ENCODE peak calls at places on chromosomes 3 and 15, in six cellular contexts. W is esophagus muscularis mucosa, X is IMR-90, C is upper lobe of right lung, V is spleen, O is PC-3. E is an unnamed sample. For H3K4me1, the result is how much of the 10 kb centered on the place peaks cover.

GRCh38 chr3:104632521-104632920 is 734.2 kb upstream of the ALCAM start:
- DNase-seq in V (no peak), C (no peak), W (no peak), X (no peak), O (no peak), E (no peak)

GRCh38 chr3:48599509-48600285 is 4.6 kb upstream of the COL7A1 start:
- DNase-seq in X (no peak), W (no peak), V (no peak), O (no peak), C (no peak), E (peak)

GRCh38 chr15:48794697-48795134 is 16.2 kb downstream of the CEP152 start:
- DNase-seq in V (no peak), X (peak), W (no peak), C (no peak), O (peak), E (no peak)

GRCh38 chr15:43410572-43411214 is 39.8 kb downstream of the TUBGCP4 start:
- DNase-seq in X (peak), W (no peak), O (no peak), C (no peak), V (no peak), E (no peak)

GRCh38 chr3:121793078-121793477 is 41.8 kb downstream of the IQCB1 start:
- DNase-seq in C (no peak), W (no peak), O (no peak), X (no peak), V (no peak), E (no peak)

GRCh38 chr15:61084944-61085367 is 144.1 kb downstream of the RORA start:
- DNase-seq in C (no peak), V (no peak), W (no peak), X (no peak), O (no peak), E (no peak)

GRCh38 chr3:47780727-47781325 is 867 bp downstream of the SMARCC1 start:
- DNase-seq in V (no peak), C (no peak), W (no peak), O (peak), X (peak), E (no peak)

GRCh38 chr15:60993008-60993407 is 236.1 kb downstream of the RORA start:
- DNase-seq in W (no peak), O (no peak), V (no peak), X (peak), C (no peak), E (no peak)

GRCh38 chr3:55818485-55818884 is 331.4 kb upstream of the WNT5A start:
- DNase-seq in W (no peak), X (peak), C (no peak), V (no peak), O (peak), E (no peak)

GRCh38 chr3:161413127-161413854 is 42.0 kb upstream of the SPTSSB start:
- DNase-seq in W (no peak), C (no peak), O (peak), V (no peak), X (peak), E (peak)

GRCh38 chr15:48634934-48635333 is 10.6 kb downstream of the FBN1 start:
- DNase-seq in W (no peak), X (peak), V (no peak), O (peak), C (no peak), E (no peak)

GRCh38 chr3:95705786-95706418 is 1108.5 kb upstream of the EPHA6 start:
- DNase-seq in O (no peak), X (no peak), C (no peak), V (no peak), W (no peak), E (no peak)

GRCh38 chr3:58095471-58096145 is 87.4 kb downstream of the FLNB start:
- DNase-seq in O (no peak), X (no peak), W (no peak), V (no peak), C (no peak), E (no peak)

GRCh38 chr15:31405200-31405929 is 78.7 kb downstream of the KLF13 start:
- DNase-seq in C (no peak), W (no peak), X (peak), V (no peak), O (peak), E (no peak)

GRCh38 chr3:196793224-196793623 is 53.6 kb downstream of the PAK2 start:
- DNase-seq in C (no peak), X (peak), W (no peak), O (peak), V (no peak), E (no peak)

GRCh38 chr3:191802671-191803070 is 341.7 kb downstream of the PYDC2 start:
- DNase-seq in W (no peak), V (no peak), C (no peak), O (no peak), X (no peak), E (no peak)

GRCh38 chr3:77081240-77081661 is 41.4 kb downstream of the ROBO2 start:
- DNase-seq in V (no peak), C (no peak), X (peak), W (no peak), O (peak), E (no peak)

GRCh38 chr15:23857028-23857641 is 170.0 kb upstream of the NDN start:
- DNase-seq in O (peak), X (peak), C (no peak), W (no peak), V (no peak), E (no peak)

GRCh38 chr3:9169326-9169725 is 80.1 kb downstream of the SRGAP3 start:
- DNase-seq in X (no peak), C (no peak), W (no peak), O (no peak), V (no peak), E (no peak)

GRCh38 chr3:185820973-185821758 is 3.7 kb downstream of the IGF2BP2 start:
- DNase-seq in O (peak), V (no peak), X (peak), C (no peak), W (no peak), E (no peak)

GRCh38 chr3:53821631-53822068 is 24.6 kb downstream of the CHDH start:
- DNase-seq in V (no peak), W (no peak), O (peak), X (peak), C (no peak), E (peak)

GRCh38 chr3:113783463-113783862 is 36.6 kb downstream of the ATP6V1A start:
- DNase-seq in C (no peak), W (no peak), X (peak), O (no peak), V (no peak), E (no peak)

GRCh38 chr3:146493761-146494160 is 24.4 kb upstream of the PLSCR2 start:
- DNase-seq in C (no peak), X (peak), V (no peak), O (no peak), W (no peak), E (no peak)

GRCh38 chr15:73081321-73081958 is 29.2 kb downstream of the NEO1 start:
- DNase-seq in C (no peak), V (no peak), O (peak), W (no peak), X (peak), E (peak)

GRCh38 chr3:138338816-138339215 is 9.2 kb upstream of the NME9 start:
- DNase-seq in X (no peak), C (no peak), O (no peak), V (no peak), W (no peak), E (peak)

GRCh38 chr3:185688808-185689207 is 102.7 kb downstream of the SENP2 start:
- DNase-seq in C (no peak), V (no peak), X (peak), O (peak), W (no peak), E (peak)

GRCh38 chr15:22980189-22981136 is at the start of gene CYFIP1:
- DNase-seq in O (peak), C (peak), X (peak), W (no peak), V (peak), E (peak)

GRCh38 chr3:194204036-194204792 is 68.3 kb downstream of the HES1 start:
- DNase-seq in C (peak), X (no peak), W (no peak), O (peak), V (no peak), E (no peak)

GRCh38 chr15:42191610-42192346 is 16.3 kb downstream of the VPS39 start:
- DNase-seq in X (no peak), O (no peak), W (no peak), C (no peak), V (no peak), E (no peak)

GRCh38 chr3:53668872-53669271 is 174.5 kb downstream of the CACNA1D start:
- DNase-seq in V (no peak), W (peak), O (peak), C (no peak), X (no peak), E (no peak)

GRCh38 chr3:151468284-151468917 is 7.5 kb upstream of the IGSF10 start:
- DNase-seq in O (peak), V (no peak), X (peak), W (no peak), C (no peak), E (no peak)

GRCh38 chr3:24722106-24722505 is 227.5 kb upstream of the THRB start:
- DNase-seq in W (no peak), O (no peak), C (no peak), V (no peak), X (no peak), E (no peak)

GRCh38 chr3:146813496-146813895 is 208.3 kb upstream of the PLSCR5 start:
- DNase-seq in C (no peak), X (no peak), O (no peak), V (no peak), W (no peak), E (no peak)

GRCh38 chr15:38688761-38689160 is 124.1 kb upstream of the RASGRP1 start:
- DNase-seq in W (no peak), O (peak), C (no peak), V (no peak), X (no peak), E (no peak)

GRCh38 chr3:126258670-126259069 is 78.3 kb upstream of the ALDH1L1 start:
- DNase-seq in W (peak), X (no peak), V (no peak), C (no peak), O (peak), E (no peak)

GRCh38 chr3:187101184-187102072 is 37.9 kb downstream of the RPL39L start:
- DNase-seq in W (no peak), V (peak), X (peak), C (peak), O (no peak), E (peak)

GRCh38 chr15:29470794-29471193 is 201.2 kb upstream of the NSMCE3 start:
- DNase-seq in V (no peak), O (peak), C (no peak), W (no peak), X (no peak), E (no peak)

GRCh38 chr15:89051875-89052274 is 36.4 kb upstream of the ABHD2 start:
- DNase-seq in V (no peak), X (peak), W (no peak), C (no peak), O (no peak), E (no peak)

GRCh38 chr3:141814375-141814774 is 51.2 kb downstream of the GRK7 start:
- DNase-seq in W (no peak), C (no peak), X (no peak), V (no peak), O (no peak), E (no peak)
- H3K4me1 ChIP-seq in W (under half), C (under half), X (under half), V (under half), O (under half), E (under half)

DNA sequence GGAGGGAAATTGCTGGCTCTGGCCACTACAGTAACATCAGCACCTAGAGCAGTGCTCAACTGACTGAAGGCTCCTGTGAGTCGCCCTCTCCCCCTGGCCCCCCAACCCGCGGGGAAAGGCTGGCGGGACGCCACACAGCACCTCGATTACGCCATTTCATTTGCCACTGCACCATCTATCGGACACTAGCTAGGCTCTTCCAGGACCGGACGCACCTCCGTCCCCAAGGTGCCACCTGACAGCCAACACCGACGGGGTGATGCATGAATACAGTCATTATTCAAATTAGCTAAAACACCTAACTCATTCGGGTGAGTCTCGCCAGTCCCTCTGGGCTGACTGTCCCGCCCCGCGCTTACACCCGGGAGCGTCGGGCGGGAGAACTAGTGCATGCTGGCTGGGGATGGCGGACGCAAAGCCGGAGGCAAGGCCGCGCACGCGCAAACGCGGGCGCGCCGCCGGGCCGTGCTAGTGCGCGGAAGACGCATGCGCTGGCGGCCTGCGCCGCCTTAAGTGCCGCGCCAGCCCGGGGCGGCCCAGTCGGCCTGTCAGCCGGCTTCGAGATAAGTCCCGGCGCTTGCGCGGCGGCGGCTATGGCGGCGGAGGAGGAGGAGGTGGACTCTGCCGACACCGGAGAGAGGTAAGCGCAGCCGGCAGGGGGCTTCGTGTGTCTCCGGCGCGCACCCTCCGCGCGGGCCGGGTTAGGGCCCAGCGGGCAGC is at the start of gene ABHD5:
- DNase-seq in O (peak), W (peak), X (peak), V (peak), C (peak), E (peak)
- TF ChIP-seq CTCF in O (peak), W (peak), X (peak), V (peak), C (peak), E (peak)

GRCh38 chr3:71080517-71081083 is 502.9 kb downstream of the FOXP1 start:
- DNase-seq in X (no peak), W (no peak), O (no peak), V (no peak), C (no peak), E (no peak)
- H3K4me1 ChIP-seq in X (under half), W (under half), O (under half), V (under half), C (under half), E (under half)

GRCh38 chr15:44541282-44541958 is 4.5 kb downstream of the EIF3J start:
- DNase-seq in O (peak), W (no peak), X (peak), C (no peak), V (no peak), E (no peak)

GRCh38 chr15:44550256-44550655 is 13.3 kb downstream of the EIF3J start:
- DNase-seq in V (no peak), X (peak), W (no peak), C (no peak), O (peak), E (no peak)

GRCh38 chr15:44550734-44551133 is 13.8 kb downstream of the EIF3J start:
- DNase-seq in X (no peak), C (no peak), W (no peak), V (no peak), O (no peak), E (no peak)

DNA sequence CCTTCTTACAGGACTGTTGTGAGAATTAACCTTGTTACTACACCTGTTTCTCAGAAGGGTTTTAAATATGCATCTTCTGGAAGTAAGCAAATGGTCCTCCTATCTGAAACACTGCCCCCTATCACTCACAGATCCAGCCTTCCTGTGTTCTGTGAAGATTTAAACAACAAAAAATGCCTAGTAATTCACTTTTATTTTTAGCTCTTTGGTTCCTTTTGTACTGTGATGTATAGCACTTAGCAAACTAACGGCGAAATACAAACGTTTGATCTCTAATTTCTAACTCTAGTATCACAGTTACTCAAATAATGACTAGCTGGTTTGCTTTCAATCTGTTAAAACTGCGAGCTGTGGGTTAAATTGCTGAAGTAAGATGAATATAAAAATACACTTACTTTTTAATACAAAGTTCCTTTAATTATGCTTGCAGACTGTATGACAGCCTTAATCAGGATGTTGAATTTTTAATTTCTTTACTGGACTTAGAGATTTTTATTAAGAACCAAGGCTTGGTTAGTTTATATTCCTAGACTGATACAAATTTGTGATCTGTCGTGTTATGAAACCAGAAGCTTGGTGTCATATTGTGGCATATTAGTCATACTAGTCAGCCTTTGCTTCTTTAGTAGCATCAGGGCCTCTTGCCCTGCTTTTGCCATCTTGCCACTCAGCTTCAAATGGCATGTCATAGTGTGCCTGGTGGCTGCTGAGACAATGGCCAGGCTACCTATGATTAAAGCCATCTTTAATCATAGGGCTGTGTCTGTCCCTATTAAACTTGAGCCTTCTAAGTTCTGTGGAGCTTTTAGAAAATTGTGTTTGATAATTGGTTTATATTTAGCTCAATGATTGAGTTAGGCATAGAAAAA is 9.2 kb downstream of the EIF3J start:
- DNase-seq in O (peak), V (no peak), C (no peak), W (no peak), X (peak), E (no peak)
- TF ChIP-seq CTCF in O (peak), V (peak), C (peak), W (peak), X (peak), E (peak)

DNA sequence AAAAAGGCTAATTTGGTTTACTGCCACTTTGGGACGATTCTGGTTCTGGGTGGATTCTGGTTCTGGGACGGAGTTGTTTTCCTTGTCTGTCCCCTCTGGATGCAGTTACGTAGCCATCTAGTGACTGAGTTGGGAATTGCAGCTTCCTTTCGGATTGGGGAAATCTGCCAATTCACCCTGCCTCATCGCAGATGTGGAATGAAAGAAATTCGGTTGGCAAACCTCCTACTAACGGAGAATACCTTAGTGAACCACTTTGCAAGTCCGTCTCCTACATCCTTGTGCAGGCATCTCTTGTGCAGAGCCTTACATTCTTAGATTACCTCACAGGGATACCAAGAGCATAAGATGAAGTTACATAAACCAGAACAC is 31.5 kb upstream of the AP4E1 start:
- DNase-seq in W (peak), X (peak), O (peak), C (no peak), V (no peak), E (peak)
- H3K4me1 ChIP-seq in W (under half), X (under half), O (under half), C (under half), V (under half), E (under half)

GRCh38 chr15:81400640-81401236 is 26.7 kb upstream of the TMC3 start:
- DNase-seq in V (no peak), C (no peak), O (peak), W (no peak), X (peak), E (no peak)
- TF ChIP-seq CTCF in V (peak), C (peak), O (peak), W (peak), X (peak), E (peak)

GRCh38 chr15:26805470-26805869 is 32.6 kb upstream of the GABRB3 start:
- DNase-seq in W (no peak), V (no peak), O (no peak), X (no peak), C (no peak), E (no peak)
- H3K4me1 ChIP-seq in W (under half), V (under half), O (under half), X (under half), C (under half), E (under half)

GRCh38 chr3:12286504-12286903 is 2.4 kb upstream of the PPARG start:
- DNase-seq in O (no peak), X (no peak), C (no peak), V (no peak), W (no peak), E (no peak)

GRCh38 chr3:12285003-12285555 is 3.8 kb upstream of the PPARG start:
- DNase-seq in O (no peak), W (no peak), X (no peak), V (no peak), C (no peak), E (no peak)

GRCh38 chr3:12287727-12288465 is 974 bp upstream of the PPARG start:
- DNase-seq in C (peak), V (peak), W (no peak), X (no peak), O (peak), E (peak)

GRCh38 chr3:12288466-12289129 is at the start of gene PPARG:
- DNase-seq in C (peak), X (no peak), V (peak), O (peak), W (no peak), E (peak)

GRCh38 chr3:12286927-12287726 is 1.7 kb upstream of the PPARG start:
- DNase-seq in C (peak), W (no peak), O (peak), X (no peak), V (no peak), E (peak)
- TF ChIP-seq CTCF in C (no peak), W (no peak), O (no peak), X (no peak), V (no peak), E (no peak)

GRCh38 chr3:111331306-111331705 is 210.7 kb upstream of the CD96 start:
- DNase-seq in O (no peak), W (no peak), V (no peak), X (no peak), C (no peak), E (no peak)

GRCh38 chr3:111333642-111334041 is 208.4 kb upstream of the CD96 start:
- DNase-seq in C (no peak), V (no peak), W (no peak), O (peak), X (peak), E (no peak)

GRCh38 chr3:111329370-111329769 is 212.6 kb upstream of the CD96 start:
- DNase-seq in W (no peak), C (no peak), V (no peak), X (no peak), O (no peak), E (no peak)

GRCh38 chr3:111332488-111333095 is 209.4 kb upstream of the CD96 start:
- DNase-seq in O (no peak), W (no peak), V (no peak), X (no peak), C (no peak), E (no peak)

GRCh38 chr3:111331912-111332311 is 210.1 kb upstream of the CD96 start:
- DNase-seq in V (no peak), O (no peak), W (no peak), C (no peak), X (no peak), E (no peak)
- H3K4me1 ChIP-seq in V (under half), O (under half), W (under half), C (under half), X (under half), E (under half)

GRCh38 chr15:91954211-91954804 is 100.8 kb downstream of the SLCO3A1 start:
- DNase-seq in V (no peak), W (no peak), X (no peak), O (peak), C (no peak), E (no peak)
- TF ChIP-seq CTCF in V (no peak), W (no peak), X (no peak), O (no peak), C (no peak), E (no peak)